ENCODE peak calls at places on chromosomes 5 and 9, in six cellular contexts. J is upper lobe of right lung, K is adipocyte, Y is H9, M is sigmoid colon, A is aorta. N is an unnamed sample. For H3K4me1, the result is how much of the 10 kb centered on the place peaks cover.

GRCh38 chr5:144484124-144484897 is 313.6 kb downstream of the KCTD16 start:
- DNase-seq in M (no peak), K (peak), A (no peak), Y (no peak), J (no peak), N (no peak)

GRCh38 chr5:41722359-41722950 is 147.8 kb downstream of the OXCT1 start:
- DNase-seq in M (no peak), J (no peak), A (no peak), K (peak), Y (no peak), N (no peak)

GRCh38 chr9:108473209-108474112 is 382.3 kb downstream of the ACTL7B start:
- DNase-seq in M (no peak), J (no peak), K (peak), Y (no peak), A (no peak), N (no peak)

GRCh38 chr5:132089363-132089762 is 15.8 kb downstream of the CSF2 start:
- DNase-seq in M (no peak), J (no peak), Y (no peak), A (no peak), K (no peak), N (no peak)

GRCh38 chr9:127721391-127721821 is 5.5 kb downstream of the TTC16 start:
- DNase-seq in A (no peak), K (no peak), J (no peak), M (no peak), Y (no peak), N (no peak)

GRCh38 chr5:113218200-113218599 is 216.6 kb downstream of the TSSK1B start:
- DNase-seq in J (no peak), A (no peak), K (no peak), M (no peak), Y (no peak), N (no peak)

GRCh38 chr5:96175090-96175489 is 213.4 kb upstream of the ELL2 start:
- DNase-seq in M (no peak), A (no peak), K (no peak), Y (no peak), J (no peak), N (no peak)

GRCh38 chr9:20135119-20135697 is 346.4 kb upstream of the SLC24A2 start:
- DNase-seq in M (no peak), A (no peak), J (no peak), Y (no peak), K (no peak), N (no peak)

GRCh38 chr5:173229381-173229959 is 5.5 kb downstream of the NKX2-5 start:
- DNase-seq in M (no peak), A (no peak), K (no peak), Y (peak), J (no peak), N (no peak)

GRCh38 chr5:137214446-137215189 is 284.5 kb downstream of the SPOCK1 start:
- DNase-seq in A (no peak), Y (no peak), K (no peak), M (no peak), J (no peak), N (no peak)

GRCh38 chr5:79954620-79955019 is 36.4 kb downstream of the MTX3 start:
- DNase-seq in M (no peak), J (no peak), Y (no peak), A (no peak), K (peak), N (no peak)

GRCh38 chr5:61866930-61867329 is 439.1 kb upstream of the KIF2A start:
- DNase-seq in M (no peak), J (no peak), A (no peak), Y (no peak), K (peak), N (no peak)

GRCh38 chr9:2816476-2817141 is 27.3 kb downstream of the PUM3 start:
- DNase-seq in A (peak), K (peak), Y (no peak), J (no peak), M (peak), N (no peak)

GRCh38 chr5:112529525-112529924 is 110.4 kb upstream of the EPB41L4A start:
- DNase-seq in J (no peak), M (no peak), Y (no peak), K (no peak), A (no peak), N (no peak)

GRCh38 chr9:38277601-38278200 is 114.8 kb upstream of the ALDH1B1 start:
- DNase-seq in K (no peak), M (no peak), J (no peak), A (no peak), Y (peak), N (no peak)

GRCh38 chr9:5976668-5977397 is 38.6 kb downstream of the RANBP6 start:
- DNase-seq in M (no peak), Y (no peak), J (no peak), A (no peak), K (peak), N (no peak)

GRCh38 chr9:10134266-10134665 is 478.5 kb downstream of the PTPRD start:
- DNase-seq in Y (no peak), K (no peak), M (no peak), J (no peak), A (no peak), N (no peak)

GRCh38 chr5:132099905-132100304 is 26.3 kb downstream of the CSF2 start:
- DNase-seq in M (no peak), A (no peak), J (no peak), K (no peak), Y (no peak), N (no peak)

GRCh38 chr5:177306674-177307543 is 3.3 kb downstream of the PRELID1 start:
- DNase-seq in M (no peak), A (no peak), K (no peak), J (no peak), Y (peak), N (no peak)

GRCh38 chr5:146706321-146706972 is 172.1 kb downstream of the PPP2R2B start:
- DNase-seq in A (no peak), K (no peak), J (peak), M (no peak), Y (peak), N (no peak)

GRCh38 chr9:33153666-33154065 is 13.5 kb downstream of the B4GALT1 start:
- DNase-seq in Y (no peak), K (no peak), J (no peak), A (no peak), M (no peak), N (no peak)
- H3K4me1 ChIP-seq in Y (under half), K (half or more), J (half or more), A (under half), M (under half), N (under half)

DNA sequence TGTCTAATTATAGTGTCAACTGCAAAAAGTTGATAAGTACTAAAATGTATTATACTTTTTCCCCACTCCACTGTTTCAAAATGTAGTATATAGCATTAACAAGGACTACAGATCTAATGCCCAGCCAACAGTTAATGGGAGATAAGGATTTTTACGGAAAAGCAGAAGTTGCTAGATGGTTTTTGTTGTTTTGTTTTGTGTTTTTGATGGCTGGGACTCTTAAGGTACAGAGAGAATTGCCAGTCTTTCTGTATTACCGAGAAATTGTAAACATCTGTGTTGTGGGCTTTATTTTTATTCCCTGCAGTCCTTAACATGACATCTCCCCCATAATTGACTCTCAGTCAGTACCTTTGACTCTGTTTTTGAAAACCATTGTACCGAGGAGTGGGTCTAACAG is 44.0 kb downstream of the TRIO start:
- DNase-seq in A (no peak), Y (no peak), K (no peak), J (no peak), M (no peak), N (no peak)
- H3K4me1 ChIP-seq in A (under half), Y (under half), K (half or more), J (half or more), M (half or more), N (under half)

GRCh38 chr9:71681708-71682268 is 86.5 kb downstream of the CEMIP2 start:
- DNase-seq in A (no peak), K (peak), Y (no peak), J (no peak), M (no peak), N (no peak)
- H3K4me1 ChIP-seq in A (under half), K (half or more), Y (under half), J (half or more), M (under half), N (under half)

DNA sequence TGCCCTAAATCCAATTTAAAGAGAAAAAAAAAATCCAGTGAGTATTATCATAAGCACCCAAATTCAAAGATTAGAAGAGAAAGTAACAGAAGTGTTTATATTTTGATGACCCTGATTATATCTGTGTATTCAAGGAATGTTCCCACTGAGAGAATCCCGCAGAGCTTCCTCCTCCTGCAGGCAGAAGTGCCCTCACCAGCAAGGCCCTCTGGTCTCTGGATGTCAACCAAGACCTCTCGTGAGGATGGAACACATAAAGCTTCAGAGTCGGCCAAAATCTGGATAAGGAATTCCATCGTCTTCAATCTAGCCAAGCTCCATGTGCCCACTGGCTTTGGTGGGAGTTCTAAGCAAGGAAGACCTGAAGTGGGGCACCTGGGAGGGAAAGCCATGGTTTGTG is 18.1 kb downstream of the PTCH1 start:
- DNase-seq in K (no peak), A (no peak), Y (no peak), M (no peak), J (no peak), N (no peak)
- H3K4me1 ChIP-seq in K (under half), A (under half), Y (under half), M (under half), J (under half), N (under half)

DNA sequence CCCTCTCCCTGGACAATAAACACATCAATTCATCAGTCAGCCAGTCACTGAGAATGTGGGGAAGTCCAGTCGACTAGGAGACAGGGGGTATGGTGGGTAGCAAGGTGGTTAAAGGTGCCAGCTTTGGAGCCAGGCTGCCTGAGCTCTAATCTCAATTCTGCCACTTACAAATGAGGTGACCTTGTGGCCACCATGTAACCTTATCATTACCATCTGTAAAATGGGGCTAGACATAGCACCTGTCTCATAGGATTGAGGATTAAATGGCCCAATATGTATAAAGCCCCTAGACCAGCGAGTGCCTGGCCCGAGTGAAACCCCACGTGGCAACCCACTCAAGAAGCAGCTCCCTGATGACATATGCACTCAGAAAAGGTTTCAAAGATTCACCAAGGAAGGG is 73.3 kb upstream of the TBC1D2 start:
- DNase-seq in M (no peak), Y (no peak), J (no peak), A (no peak), K (no peak), N (no peak)
- H3K4me1 ChIP-seq in M (under half), Y (under half), J (under half), A (under half), K (under half), N (under half)